ENCODE peak calls at places on chromosomes 12 and 14, in eight cellular contexts. H is foreskin fibroblast, B is Daoy, D is NT2/D1, Y is astrocyte, J is Calu3, K is H7, X is fibroblast of mammary gland. Q is an unnamed sample.

GRCh38 chr12:114835031-114835430 is 151.1 kb upstream of the TBX3 start:
- DNase-seq in X (peak), D (no peak), K (no peak), J (no peak), H (peak), Y (peak), B (peak), Q (peak)

GRCh38 chr12:2963154-2963759 is 4.1 kb downstream of the TEAD4 start:
- DNase-seq in B (no peak), X (no peak), D (no peak), H (no peak), J (no peak), K (peak), Y (no peak), Q (no peak)

GRCh38 chr12:76042147-76042546 is 10.6 kb upstream of the PHLDA1 start:
- DNase-seq in D (no peak), H (peak), X (peak), K (no peak), Y (no peak), J (no peak), B (no peak), Q (no peak)

GRCh38 chr12:102120886-102121285 is 903 bp downstream of the PARPBP start:
- DNase-seq in H (peak), J (peak), X (peak), D (no peak), K (peak), Y (peak), B (peak), Q (no peak)

GRCh38 chr12:6182279-6182898 is 17.8 kb upstream of the CD9 start:
- DNase-seq in K (no peak), B (no peak), X (peak), D (no peak), H (peak), Y (peak), J (no peak), Q (peak)

GRCh38 chr12:69404851-69405365 is 45.4 kb downstream of the YEATS4 start:
- DNase-seq in J (no peak), Y (peak), B (peak), K (no peak), D (no peak), X (no peak), H (no peak), Q (no peak)

GRCh38 chr12:125029756-125030358 is 35.4 kb upstream of the AACS start:
- DNase-seq in K (no peak), H (peak), J (no peak), B (peak), X (peak), D (no peak), Y (peak), Q (no peak)

GRCh38 chr12:81758421-81759214 is 532 bp downstream of the PPFIA2 start:
- DNase-seq in H (peak), X (peak), J (peak), K (peak), D (peak), B (peak), Y (peak), Q (no peak)

GRCh38 chr14:73460691-73461127 is 2.4 kb upstream of the NUMB start:
- DNase-seq in D (no peak), H (peak), B (peak), Y (peak), K (no peak), X (peak), J (no peak), Q (no peak)

GRCh38 chr12:94650143-94651056 is at the start of gene TMCC3:
- DNase-seq in X (peak), D (peak), Y (no peak), H (peak), K (peak), B (peak), J (peak), Q (no peak)

Q was measured in BJ.